ENCODE peak calls at places on chromosomes 13 and 19, in four cellular contexts. One of them, this sample, is unnamed.

GRCh38 chr19:55044771-55045716 is 7.0 kb upstream of the GP6 start:
- DNase-seq in HL-60: no peak
- DNase-seq in K562: no peak
- DNase-seq in GM12878: no peak
- DNase-seq in this sample: no peak

GRCh38 chr13:66835040-66835628 is 395.0 kb downstream of the PCDH9 start:
- DNase-seq in K562: peak
- DNase-seq in HL-60: no peak
- DNase-seq in GM12878: no peak
- DNase-seq in this sample: no peak

GRCh38 chr13:31962661-31963345 is 68.8 kb upstream of the FRY start:
- DNase-seq in HL-60: no peak
- DNase-seq in GM12878: no peak
- DNase-seq in K562: no peak
- DNase-seq in this sample: no peak

GRCh38 chr13:52786747-52787146 is 47.1 kb upstream of the CNMD start:
- DNase-seq in HL-60: no peak
- DNase-seq in GM12878: no peak
- DNase-seq in K562: no peak
- DNase-seq in this sample: no peak

GRCh38 chr19:15048128-15048527 is 1.2 kb upstream of the CASP14 start:
- DNase-seq in HL-60: no peak
- DNase-seq in K562: no peak
- DNase-seq in GM12878: no peak
- DNase-seq in this sample: no peak

GRCh38 chr13:39451860-39452301 is 151.1 kb downstream of the LHFPL6 start:
- DNase-seq in HL-60: peak
- DNase-seq in GM12878: no peak
- DNase-seq in K562: no peak
- DNase-seq in this sample: no peak

GRCh38 chr19:34712606-34713261 is 21.3 kb upstream of the ZNF181 start:
- DNase-seq in HL-60: peak
- DNase-seq in K562: peak
- DNase-seq in GM12878: peak
- DNase-seq in this sample: no peak

GRCh38 chr19:55368701-55369563 is 1.3 kb downstream of the IL11 start:
- DNase-seq in HL-60: no peak
- DNase-seq in GM12878: no peak
- DNase-seq in K562: peak
- DNase-seq in this sample: no peak

GRCh38 chr19:42185281-42185680 is 32.2 kb downstream of the DEDD2 start:
- DNase-seq in GM12878: no peak
- DNase-seq in HL-60: peak
- DNase-seq in K562: no peak
- DNase-seq in this sample: no peak

GRCh38 chr19:6616011-6616410 is 25.1 kb upstream of the CD70 start:
- DNase-seq in K562: no peak
- DNase-seq in HL-60: no peak
- DNase-seq in GM12878: no peak
- DNase-seq in this sample: no peak

GRCh38 chr19:7670150-7670784 is 1.4 kb downstream of the RETN start:
- DNase-seq in K562: no peak
- DNase-seq in HL-60: peak
- DNase-seq in GM12878: no peak
- DNase-seq in this sample: no peak

GRCh38 chr13:42821437-42821836 is 40.1 kb downstream of the FAM216B start:
- DNase-seq in HL-60: no peak
- DNase-seq in K562: no peak
- DNase-seq in GM12878: no peak
- DNase-seq in this sample: no peak

GRCh38 chr19:47646924-47647323 is 38.0 kb downstream of the BICRA start:
- DNase-seq in HL-60: no peak
- DNase-seq in K562: no peak
- DNase-seq in GM12878: no peak
- DNase-seq in this sample: no peak

GRCh38 chr19:45824041-45824471 is 8.9 kb upstream of the RSPH6A start:
- DNase-seq in HL-60: no peak
- DNase-seq in K562: no peak
- DNase-seq in GM12878: no peak
- DNase-seq in this sample: no peak

GRCh38 chr19:16324384-16325160 is at the start of gene KLF2:
- DNase-seq in HL-60: peak
- DNase-seq in K562: peak
- DNase-seq in GM12878: no peak
- DNase-seq in this sample: peak

GRCh38 chr13:102003848-102004570 is 397.8 kb downstream of the FGF14 start:
- DNase-seq in K562: no peak
- DNase-seq in GM12878: no peak
- DNase-seq in HL-60: no peak
- DNase-seq in this sample: no peak

GRCh38 chr13:28451482-28452217 is 43.3 kb downstream of the FLT1 start:
- DNase-seq in K562: peak
- DNase-seq in HL-60: no peak
- DNase-seq in GM12878: no peak
- DNase-seq in this sample: no peak

GRCh38 chr13:24042710-24043440 is 117.6 kb upstream of the SPATA13 start:
- DNase-seq in HL-60: no peak
- DNase-seq in GM12878: no peak
- DNase-seq in K562: no peak
- DNase-seq in this sample: no peak

GRCh38 chr13:29654807-29655547 is 59.5 kb upstream of the SLC7A1 start:
- DNase-seq in K562: no peak
- DNase-seq in GM12878: no peak
- DNase-seq in HL-60: no peak
- DNase-seq in this sample: no peak

GRCh38 chr19:16473875-16474397 is 2.2 kb upstream of the EPS15L1 start:
- DNase-seq in HL-60: peak
- DNase-seq in GM12878: no peak
- DNase-seq in K562: no peak
- DNase-seq in this sample: no peak

GRCh38 chr19:17441241-17442135 is 7.0 kb downstream of the TMEM221 start:
- DNase-seq in GM12878: no peak
- DNase-seq in K562: peak
- DNase-seq in HL-60: no peak
- DNase-seq in this sample: no peak

GRCh38 chr13:40920826-40921225 is 98.3 kb downstream of the ELF1 start:
- DNase-seq in K562: no peak
- DNase-seq in GM12878: no peak
- DNase-seq in HL-60: no peak
- DNase-seq in this sample: no peak

GRCh38 chr19:1768248-1768647 is 14.9 kb downstream of the ONECUT3 start:
- DNase-seq in GM12878: no peak
- DNase-seq in HL-60: peak
- DNase-seq in K562: peak
- DNase-seq in this sample: no peak

GRCh38 chr13:97030705-97031452 is 36.6 kb upstream of the OXGR1 start:
- DNase-seq in GM12878: no peak
- DNase-seq in K562: peak
- DNase-seq in HL-60: peak
- DNase-seq in this sample: no peak

GRCh38 chr19:24004166-24004565 is 82.8 kb upstream of the ZNF254 start:
- DNase-seq in HL-60: no peak
- DNase-seq in K562: no peak
- DNase-seq in GM12878: no peak
- DNase-seq in this sample: no peak

GRCh38 chr19:35739275-35740107 is 2.8 kb downstream of the IGFLR1 start:
- DNase-seq in GM12878: no peak
- DNase-seq in HL-60: no peak
- DNase-seq in K562: no peak
- DNase-seq in this sample: no peak

GRCh38 chr13:43401364-43401763 is 378.0 kb downstream of the DNAJC15 start:
- DNase-seq in HL-60: no peak
- DNase-seq in K562: no peak
- DNase-seq in GM12878: no peak
- DNase-seq in this sample: no peak

GRCh38 chr13:98050041-98050466 is 92.8 kb upstream of the FARP1 start:
- DNase-seq in K562: no peak
- DNase-seq in HL-60: no peak
- DNase-seq in GM12878: no peak
- DNase-seq in this sample: no peak

GRCh38 chr13:101516262-101516661 is 63.8 kb downstream of the ITGBL1 start:
- DNase-seq in HL-60: no peak
- DNase-seq in GM12878: no peak
- DNase-seq in K562: no peak
- DNase-seq in this sample: no peak

GRCh38 chr19:33402421-33403220 is 29.1 kb downstream of the CEBPG start:
- DNase-seq in HL-60: peak
- DNase-seq in K562: no peak
- DNase-seq in GM12878: no peak
- DNase-seq in this sample: peak

GRCh38 chr13:96988441-96988840 is 5.8 kb downstream of the OXGR1 start:
- DNase-seq in HL-60: no peak
- DNase-seq in GM12878: no peak
- DNase-seq in K562: no peak
- DNase-seq in this sample: no peak

GRCh38 chr19:15563325-15563794 is 51.7 kb upstream of the CYP4F8 start:
- DNase-seq in K562: peak
- DNase-seq in HL-60: peak
- DNase-seq in GM12878: no peak
- DNase-seq in this sample: no peak

GRCh38 chr19:19204181-19204580 is 967 bp upstream of the NR2C2AP start:
- DNase-seq in HL-60: no peak
- DNase-seq in K562: no peak
- DNase-seq in GM12878: no peak
- DNase-seq in this sample: no peak

GRCh38 chr13:26460652-26461051 is 96.8 kb upstream of the WASF3 start:
- DNase-seq in K562: no peak
- DNase-seq in GM12878: no peak
- DNase-seq in HL-60: no peak
- DNase-seq in this sample: no peak

GRCh38 chr19:1262687-1263123 is 6.4 kb upstream of the CIRBP start:
- DNase-seq in GM12878: no peak
- DNase-seq in HL-60: no peak
- DNase-seq in K562: no peak
- DNase-seq in this sample: no peak

GRCh38 chr13:32134991-32135390 is 103.4 kb downstream of the FRY start:
- DNase-seq in HL-60: no peak
- DNase-seq in GM12878: no peak
- DNase-seq in K562: no peak
- DNase-seq in this sample: no peak

GRCh38 chr13:88932950-88933349 is 1261.8 kb downstream of the SLITRK5 start:
- DNase-seq in K562: no peak
- DNase-seq in GM12878: no peak
- DNase-seq in HL-60: no peak
- DNase-seq in this sample: no peak
- TF ChIP-seq SPI1 in K562: no peak
- TF ChIP-seq SPI1 in GM12878: no peak
- TF ChIP-seq SPI1 in HL-60: no peak
- TF ChIP-seq SPI1 in this sample: no peak

DNA sequence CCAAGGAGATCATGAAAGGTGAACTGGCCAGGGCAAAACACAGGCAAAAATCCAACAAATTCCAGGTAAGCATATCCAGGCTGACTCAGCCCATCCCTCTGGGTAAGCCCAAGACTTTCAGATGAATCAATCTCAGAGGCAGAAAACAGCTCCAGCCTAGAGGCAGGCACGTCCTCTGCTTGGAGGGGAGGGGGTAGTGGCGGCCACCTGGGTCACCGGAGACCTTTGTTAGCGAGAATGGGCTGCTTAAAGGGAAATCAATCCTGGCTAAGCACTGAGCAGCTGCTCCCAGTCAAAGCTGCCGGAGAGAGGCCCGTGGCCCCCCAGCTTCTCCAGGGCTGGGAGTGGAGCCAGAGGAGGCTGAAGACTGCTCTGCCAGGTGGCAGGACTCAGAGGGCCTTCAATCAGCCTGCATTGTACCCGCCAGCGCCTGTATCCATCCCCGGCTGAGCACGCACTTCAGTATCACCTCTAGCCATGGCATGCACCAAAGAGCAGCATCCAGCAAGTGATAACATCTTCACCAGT is 48.2 kb downstream of the PIN1 start:
- DNase-seq in GM12878: no peak
- DNase-seq in HL-60: no peak
- DNase-seq in K562: no peak
- DNase-seq in this sample: no peak
- TF ChIP-seq SPI1 in GM12878: no peak
- TF ChIP-seq SPI1 in HL-60: no peak
- TF ChIP-seq SPI1 in K562: no peak
- TF ChIP-seq SPI1 in this sample: no peak

DNA sequence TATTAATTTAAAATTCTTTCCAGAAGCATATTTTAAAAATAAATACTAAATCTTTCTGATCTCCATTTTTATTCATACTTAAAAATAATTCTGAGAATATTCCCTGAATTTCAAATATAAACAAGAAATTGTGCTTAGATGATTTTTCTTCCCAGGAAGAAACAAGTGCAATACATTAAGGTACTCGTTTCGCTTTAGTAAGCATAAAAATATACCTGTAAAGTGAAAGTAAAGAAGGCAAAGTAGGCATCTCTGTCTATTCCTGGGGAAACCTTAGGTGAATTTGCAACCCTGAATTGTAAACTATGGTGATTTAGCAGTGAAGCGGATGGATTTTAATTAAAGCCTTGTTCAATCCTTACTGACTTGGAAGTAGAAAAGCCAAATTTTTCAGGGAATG is 354.2 kb downstream of the DIAPH3 start:
- DNase-seq in HL-60: no peak
- DNase-seq in K562: no peak
- DNase-seq in GM12878: no peak
- DNase-seq in this sample: no peak
- TF ChIP-seq SPI1 in HL-60: no peak
- TF ChIP-seq SPI1 in K562: no peak
- TF ChIP-seq SPI1 in GM12878: no peak
- TF ChIP-seq SPI1 in this sample: no peak

GRCh38 chr13:113668491-113668971 is 1.5 kb downstream of the GRK1 start:
- DNase-seq in HL-60: no peak
- DNase-seq in GM12878: no peak
- DNase-seq in K562: no peak
- DNase-seq in this sample: no peak
- TF ChIP-seq SPI1 in HL-60: no peak
- TF ChIP-seq SPI1 in GM12878: no peak
- TF ChIP-seq SPI1 in K562: no peak
- TF ChIP-seq SPI1 in this sample: no peak

This sample was measured in GM12891.